ENCODE peak calls at places on chromosomes 13 and 19, in five cellular contexts. R is endothelial cell, F is AG04450, X is left ventricle myocardium inferior, S is IMR-90. H is an unnamed sample.

GRCh38 chr13:43804461-43805070 is 17.8 kb upstream of the ENOX1 start:
- DNase-seq in X (no peak), F (peak), R (peak), S (peak), H (no peak)

GRCh38 chr19:4717191-4717965 is 6.3 kb downstream of the DPP9 start:
- DNase-seq in X (no peak), R (no peak), S (peak), F (no peak), H (no peak)

GRCh38 chr19:41193420-41194156 is 569 bp downstream of the CYP2S1 start:
- DNase-seq in R (no peak), S (no peak), X (no peak), F (no peak), H (no peak)

GRCh38 chr19:45577111-45577905 is 7.3 kb downstream of the OPA3 start:
- DNase-seq in R (no peak), F (peak), S (peak), X (peak), H (no peak)

GRCh38 chr19:50628146-50628545 is 11.5 kb downstream of the SYT3 start:
- DNase-seq in S (no peak), R (no peak), X (no peak), F (no peak), H (no peak)

GRCh38 chr13:31310356-31310755 is 110.6 kb downstream of the B3GLCT start:
- DNase-seq in S (no peak), R (no peak), X (no peak), F (no peak), H (no peak)

GRCh38 chr13:65336916-65337315 is 1893.2 kb downstream of the PCDH9 start:
- DNase-seq in F (peak), R (no peak), X (no peak), S (peak), H (no peak)

GRCh38 chr19:57192064-57192395 is 730 bp downstream of the ZNF264 start:
- DNase-seq in F (no peak), S (peak), X (no peak), R (no peak), H (no peak)

GRCh38 chr19:54660967-54661366 is 1.8 kb upstream of the LILRB4 start:
- DNase-seq in F (no peak), X (no peak), R (no peak), S (no peak), H (no peak)

GRCh38 chr13:37621811-37622361 is 23.3 kb upstream of the POSTN start:
- DNase-seq in S (peak), F (peak), X (no peak), R (no peak), H (no peak)

GRCh38 chr19:532578-533484 is 1.3 kb downstream of the CDC34 start:
- DNase-seq in R (peak), X (peak), F (no peak), S (peak), H (no peak)

GRCh38 chr13:35855531-35856019 is 275.6 kb downstream of the DCLK1 start:
- DNase-seq in R (no peak), X (no peak), F (no peak), S (no peak), H (no peak)

GRCh38 chr13:113664751-113665581 is 2.1 kb upstream of the GRK1 start:
- DNase-seq in R (no peak), X (peak), F (no peak), S (no peak), H (peak)

GRCh38 chr13:24693862-24694471 is 13.8 kb downstream of the ATP12A start:
- DNase-seq in F (no peak), X (no peak), S (peak), R (peak), H (no peak)

GRCh38 chr19:30229524-30230174 is 142.5 kb upstream of the ZNF536 start:
- DNase-seq in S (peak), R (no peak), F (no peak), X (no peak), H (no peak)

GRCh38 chr13:50340566-50341287 is 325.5 kb downstream of the KCNRG start:
- DNase-seq in S (no peak), R (no peak), F (no peak), X (no peak), H (no peak)

DNA sequence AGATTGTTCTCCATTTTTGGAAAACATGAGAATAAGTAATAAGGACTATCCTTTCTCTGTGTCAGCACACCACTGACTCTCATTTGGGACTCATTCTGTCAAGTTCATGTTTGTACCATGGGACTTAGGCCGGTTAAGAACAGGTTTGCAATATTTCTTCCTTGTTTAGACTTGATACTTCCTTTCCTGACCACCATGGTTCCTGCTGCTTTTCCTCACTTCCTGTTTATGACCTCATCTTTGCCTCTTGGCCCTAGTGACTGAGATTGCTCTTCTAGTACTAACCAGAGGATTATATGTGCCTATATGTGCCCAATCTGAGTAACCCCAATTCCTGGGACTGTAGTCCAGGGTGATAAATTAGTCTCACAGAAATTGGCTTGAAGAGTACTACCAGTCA is 32.5 kb upstream of the NDFIP2 start:
- DNase-seq in R (no peak), S (peak), X (no peak), F (no peak), H (no peak)
- TF ChIP-seq CTCF in R (no peak), S (no peak), X (no peak), F (no peak), H (no peak)

GRCh38 chr19:42693760-42694350 is 46.4 kb downstream of the PSG3 start:
- DNase-seq in X (no peak), F (peak), S (peak), R (peak), H (no peak)
- TF ChIP-seq CTCF in X (peak), F (peak), S (peak), R (peak), H (no peak)

GRCh38 chr13:57633141-57633949 is 1.8 kb downstream of the PCDH17 start:
- DNase-seq in S (no peak), F (no peak), R (peak), X (peak), H (no peak)
- TF ChIP-seq CTCF in S (no peak), F (no peak), R (peak), X (peak), H (no peak)

GRCh38 chr19:6733338-6734095 is 3.9 kb downstream of the GPR108 start:
- DNase-seq in X (no peak), R (no peak), S (no peak), F (no peak), H (no peak)
- TF ChIP-seq CTCF in X (peak), R (peak), S (peak), F (peak), H (no peak)

GRCh38 chr19:2425622-2426581 is 1.5 kb downstream of the TIMM13 start:
- DNase-seq in X (no peak), S (no peak), F (no peak), R (no peak), H (no peak)

GRCh38 chr19:2426661-2427322 is 594 bp downstream of the TIMM13 start:
- DNase-seq in R (peak), X (peak), S (peak), F (no peak), H (peak)

GRCh38 chr19:2422951-2423880 is 4.2 kb downstream of the TIMM13 start:
- DNase-seq in R (no peak), F (no peak), X (no peak), S (no peak), H (no peak)

GRCh38 chr19:2423913-2424685 is 3.3 kb downstream of the TIMM13 start:
- DNase-seq in X (no peak), F (no peak), R (no peak), S (no peak), H (no peak)

GRCh38 chr19:2424686-2425621 is 2.4 kb downstream of the TIMM13 start:
- DNase-seq in S (peak), X (peak), F (peak), R (peak), H (no peak)
- TF ChIP-seq CTCF in S (peak), X (peak), F (peak), R (peak), H (no peak)

DNA sequence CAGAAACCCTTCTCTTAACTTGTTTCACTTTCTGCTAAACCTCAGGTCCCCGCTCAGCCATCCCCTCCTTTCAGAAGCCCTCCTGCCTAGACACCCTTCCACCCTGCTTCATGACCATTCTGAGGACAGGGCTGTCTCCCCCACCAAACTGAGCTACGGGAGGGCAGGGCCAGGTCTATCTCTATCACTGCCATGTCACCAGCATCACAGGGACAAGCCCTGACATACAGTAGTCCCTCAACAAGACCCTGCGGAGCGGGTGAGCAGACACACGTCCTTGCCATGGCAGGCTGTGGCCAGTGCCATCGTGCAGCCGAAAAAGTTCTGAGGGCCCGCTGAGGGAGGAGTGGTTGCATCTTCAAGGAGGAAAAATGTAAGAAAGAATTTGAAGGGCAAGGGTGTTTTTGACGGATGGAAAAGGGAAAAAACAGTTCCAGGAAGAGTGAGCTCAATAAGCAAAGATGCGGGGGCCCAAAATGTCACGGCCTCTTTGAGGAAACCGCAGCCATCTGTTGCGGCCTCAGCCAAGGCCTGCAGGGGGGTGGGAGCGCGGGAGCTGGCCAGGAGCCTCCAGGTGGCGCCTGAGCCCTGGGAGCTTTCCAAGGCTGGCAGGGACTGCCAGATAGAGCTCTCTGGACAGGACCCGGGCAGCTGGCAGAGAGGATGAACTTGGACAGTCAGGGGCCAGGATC is 8.1 kb downstream of the PTGIR start:
- DNase-seq in S (peak), F (no peak), X (peak), R (peak), H (no peak)
- TF ChIP-seq CTCF in S (peak), F (peak), X (peak), R (no peak), H (no peak)

DNA sequence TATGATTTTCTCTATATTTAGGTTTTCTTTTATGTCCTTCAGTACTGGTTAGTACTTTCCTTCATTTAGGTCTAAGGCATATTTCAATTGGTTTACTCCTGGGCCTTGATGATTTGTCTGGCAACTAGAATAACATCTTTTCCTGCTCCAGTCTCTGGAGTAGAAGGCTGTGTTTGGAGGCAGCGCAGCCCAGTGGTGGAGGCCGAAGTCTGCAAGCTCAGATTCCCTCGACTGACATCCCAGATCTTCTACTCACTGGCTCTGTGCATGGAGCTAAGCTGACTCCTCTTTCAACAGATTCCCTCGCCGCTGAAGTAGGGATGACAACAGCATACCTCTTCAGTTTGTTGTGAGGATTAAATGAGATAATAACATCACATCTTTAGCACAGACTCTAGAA is 141.0 kb downstream of the RAP2A start:
- DNase-seq in S (peak), F (peak), R (peak), X (peak), H (no peak)
- TF ChIP-seq CTCF in S (peak), F (peak), R (no peak), X (peak), H (no peak)

GRCh38 chr13:110150384-110151091 is 156.4 kb downstream of the COL4A1 start:
- DNase-seq in S (peak), X (no peak), R (no peak), F (no peak), H (no peak)

GRCh38 chr13:110154370-110155031 is 152.5 kb downstream of the COL4A1 start:
- DNase-seq in S (no peak), F (no peak), R (no peak), X (no peak), H (no peak)

GRCh38 chr13:110152351-110152750 is 154.6 kb downstream of the COL4A1 start:
- DNase-seq in X (no peak), F (no peak), R (no peak), S (no peak), H (no peak)

DNA sequence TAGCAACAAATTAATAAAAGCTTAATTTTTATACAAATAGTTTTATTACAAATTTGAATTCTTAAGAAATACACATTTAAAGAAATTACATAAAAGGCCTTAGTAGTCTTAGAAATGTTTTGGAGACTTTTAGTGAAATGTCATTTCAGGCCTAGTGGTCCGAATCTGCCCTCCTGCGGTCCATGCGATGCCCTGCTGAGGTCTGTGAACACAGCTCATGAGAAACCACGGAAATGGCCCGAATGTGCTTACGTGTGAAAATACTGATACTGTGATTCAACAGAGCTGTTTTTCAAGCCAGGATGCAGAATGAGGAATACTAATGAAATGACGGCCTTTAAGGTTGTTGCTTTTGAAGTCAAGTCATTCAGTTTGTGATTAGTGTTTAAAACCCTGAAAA is 157.9 kb downstream of the COL4A1 start:
- DNase-seq in S (no peak), F (no peak), X (no peak), R (no peak), H (no peak)
- TF ChIP-seq CTCF in S (no peak), F (no peak), X (no peak), R (no peak), H (no peak)

GRCh38 chr19:21197589-21198295 is 55.9 kb downstream of the ZNF431 start:
- DNase-seq in F (no peak), S (peak), X (no peak), R (no peak), H (no peak)

GRCh38 chr19:21202865-21203494 is 61.1 kb downstream of the ZNF431 start:
- DNase-seq in F (no peak), S (peak), X (no peak), R (peak), H (no peak)
- TF ChIP-seq CTCF in F (peak), S (peak), X (peak), R (peak), H (peak)

GRCh38 chr19:1807695-1808394 is 4.2 kb downstream of the ATP8B3 start:
- DNase-seq in S (no peak), X (no peak), F (no peak), R (no peak), H (no peak)

GRCh38 chr19:1806184-1807029 is 5.7 kb downstream of the ATP8B3 start:
- DNase-seq in X (no peak), R (no peak), F (no peak), S (no peak), H (no peak)

GRCh38 chr19:1807030-1807694 is 4.9 kb downstream of the ATP8B3 start:
- DNase-seq in R (no peak), F (no peak), S (no peak), X (no peak), H (no peak)

GRCh38 chr19:1809663-1810062 is 2.4 kb downstream of the ATP8B3 start:
- DNase-seq in X (no peak), S (no peak), R (no peak), F (no peak), H (no peak)

GRCh38 chr19:1808395-1808731 is 3.7 kb downstream of the ATP8B3 start:
- DNase-seq in R (no peak), F (no peak), X (no peak), S (no peak), H (no peak)
- TF ChIP-seq CTCF in R (no peak), F (no peak), X (no peak), S (no peak), H (no peak)